ENCODE peak calls at places on chromosomes 5 and 9, in four cellular contexts. B is uterus, A is spleen, O is mesothelial cell of epicardium. C is an unnamed sample.

GRCh38 chr9:36718612-36719011 is 145.9 kb downstream of the MELK start:
- DNase-seq in B (no peak), A (no peak), O (no peak), C (no peak)

GRCh38 chr5:134769206-134769605 is 10.6 kb downstream of the DDX46 start:
- DNase-seq in B (no peak), A (no peak), O (no peak), C (peak; percentile 89)

GRCh38 chr5:172339264-172340180 is 56.0 kb upstream of the UBTD2 start:
- DNase-seq in B (no peak), O (no peak), A (no peak), C (no peak)

GRCh38 chr5:35316611-35317307 is 86.5 kb upstream of the PRLR start:
- DNase-seq in A (no peak), B (no peak), O (no peak), C (no peak)

GRCh38 chr9:109031241-109031640 is 17.9 kb upstream of the CTNNAL1 start:
- DNase-seq in A (no peak), O (no peak), B (no peak), C (peak; percentile 44)

GRCh38 chr5:138565100-138565821 is 9.9 kb downstream of the HSPA9 start:
- DNase-seq in O (no peak), A (no peak), B (no peak), C (no peak)

GRCh38 chr9:82670726-82671125 is 392.2 kb downstream of the RASEF start:
- DNase-seq in A (no peak), O (no peak), B (no peak), C (no peak)

GRCh38 chr5:30539004-30539634 is 654.4 kb upstream of the CDH6 start:
- DNase-seq in O (no peak), B (no peak), A (no peak), C (peak; percentile 92)

GRCh38 chr9:89536618-89537017 is 38.7 kb upstream of the SEMA4D start:
- DNase-seq in B (no peak), O (no peak), A (no peak), C (no peak)

GRCh38 chr5:180611140-180611850 is 20.0 kb upstream of the SCGB3A1 start:
- DNase-seq in A (no peak), O (no peak), B (no peak), C (no peak)

GRCh38 chr5:2749514-2750025 is 1.9 kb downstream of the IRX2 start:
- DNase-seq in A (no peak), B (no peak), O (no peak), C (no peak)

GRCh38 chr5:159001247-159001646 is 98.5 kb downstream of the EBF1 start:
- DNase-seq in A (no peak), B (no peak), O (no peak), C (peak; percentile 77)

GRCh38 chr9:124828679-124829669 is 24.3 kb upstream of the WDR38 start:
- DNase-seq in A (no peak), O (no peak), B (no peak), C (no peak)

GRCh38 chr9:106697799-106698591 is 165.0 kb upstream of the ZNF462 start:
- DNase-seq in A (peak; percentile 72), O (peak; percentile 46), B (peak; percentile 62), C (peak; percentile 71)

GRCh38 chr5:2169862-2170820 is 287.4 kb upstream of the IRX4 start:
- DNase-seq in B (no peak), A (peak; percentile 68), O (no peak), C (no peak)

GRCh38 chr5:163624466-163624865 is 119.0 kb downstream of the MAT2B start:
- DNase-seq in A (no peak), O (no peak), B (no peak), C (no peak)

GRCh38 chr5:36982146-36982545 is 105.6 kb downstream of the NIPBL start:
- DNase-seq in B (no peak), O (no peak), A (no peak), C (peak; percentile 18)

GRCh38 chr5:41871866-41872265 is 1.6 kb upstream of the OXCT1 start:
- DNase-seq in B (peak; percentile 22), O (no peak), A (no peak), C (peak; percentile 40)

GRCh38 chr5:148962761-148963324 is 100.0 kb downstream of the SH3TC2 start:
- DNase-seq in B (no peak), A (no peak), O (no peak), C (no peak)

GRCh38 chr9:72614057-72614456 is 92.6 kb downstream of the TMC1 start:
- DNase-seq in O (no peak), B (no peak), A (no peak), C (no peak)

GRCh38 chr9:101093620-101094019 is 65.1 kb downstream of the PLPPR1 start:
- DNase-seq in B (no peak), O (no peak), A (no peak), C (no peak)

GRCh38 chr9:98445576-98445975 is 190.1 kb upstream of the TBC1D2 start:
- DNase-seq in O (no peak), A (no peak), B (no peak), C (no peak)

GRCh38 chr9:100561256-100561655 is 16.6 kb upstream of the CAVIN4 start:
- DNase-seq in O (no peak), B (no peak), A (no peak), C (peak; percentile 72)

GRCh38 chr9:133449760-133450159 is 10.0 kb upstream of the CACFD1 start:
- DNase-seq in B (no peak), O (no peak), A (peak; percentile 74), C (no peak)

GRCh38 chr5:58184910-58185309 is 275.0 kb downstream of the PLK2 start:
- DNase-seq in B (no peak), O (no peak), A (no peak), C (no peak)

GRCh38 chr9:118059520-118060278 is 355.5 kb downstream of the TLR4 start:
- DNase-seq in A (no peak), B (no peak), O (no peak), C (peak; percentile 26)

GRCh38 chr5:54171645-54172384 is 138.6 kb downstream of the ARL15 start:
- DNase-seq in B (no peak), A (no peak), O (no peak), C (peak; percentile 62)

GRCh38 chr9:72839140-72839539 is 113.7 kb downstream of the ALDH1A1 start:
- DNase-seq in B (no peak), A (no peak), O (no peak), C (peak; percentile 20)

GRCh38 chr9:135908334-135909204 is 1.2 kb upstream of the CAMSAP1 start:
- DNase-seq in A (peak; percentile 70), O (no peak), B (no peak), C (no peak)

GRCh38 chr5:94471496-94471895 is 146.9 kb downstream of the KIAA0825 start:
- DNase-seq in A (no peak), B (no peak), O (no peak), C (peak; percentile 20)

GRCh38 chr9:134928796-134929559 is 11.3 kb upstream of the FCN1 start:
- DNase-seq in O (no peak), A (peak; percentile 88), B (no peak), C (no peak)

GRCh38 chr5:135055385-135055784 is 21.4 kb upstream of the PITX1 start:
- DNase-seq in B (no peak), O (no peak), A (no peak), C (no peak)

GRCh38 chr5:147507480-147508126 is 2.3 kb downstream of the DPYSL3 start:
- DNase-seq in O (no peak), B (peak; percentile 68), A (no peak), C (peak; percentile 35)

GRCh38 chr5:119316116-119316515 is 39.7 kb upstream of the TNFAIP8 start:
- DNase-seq in A (no peak), O (no peak), B (no peak), C (no peak)

GRCh38 chr9:105150991-105151685 is 93.3 kb upstream of the SLC44A1 start:
- DNase-seq in O (no peak), B (no peak), A (no peak), C (peak; percentile 61)

GRCh38 chr5:53917095-53917494 is 356.7 kb downstream of the NDUFS4 start:
- DNase-seq in O (no peak), B (no peak), A (no peak), C (peak; percentile 57)

GRCh38 chr9:130058154-130058553 is 4.4 kb downstream of the GPR107 start:
- DNase-seq in O (no peak), A (no peak), B (no peak), C (peak; percentile 33)
- TF ChIP-seq CTCF in O (peak; percentile 25), A (no peak), B (no peak), C (peak; percentile 44)

DNA sequence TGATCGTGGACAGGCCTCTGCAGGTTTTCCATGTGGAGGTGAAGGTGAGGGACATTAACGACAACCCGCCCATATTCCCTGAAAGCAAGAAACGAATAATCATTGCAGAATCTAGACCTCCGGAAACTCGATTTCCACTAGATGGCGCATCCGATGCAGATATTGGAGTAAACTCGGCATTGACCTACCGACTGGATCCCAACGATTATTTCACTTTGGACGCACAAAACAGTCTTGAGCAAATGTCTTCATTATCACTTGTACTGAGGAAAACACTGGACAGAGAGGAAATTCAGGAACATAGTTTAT is 621 bp downstream of the PCDHA13 start:
- DNase-seq in O (no peak), B (no peak), A (no peak), C (no peak)
- TF ChIP-seq CTCF in O (no peak), B (peak; percentile 2), A (no peak), C (no peak)

GRCh38 chr5:82364497-82364896 is 86.3 kb upstream of the RPS23 start:
- DNase-seq in O (no peak), A (no peak), B (no peak), C (peak; percentile 92)
- TF ChIP-seq CTCF in O (no peak), A (no peak), B (no peak), C (peak; percentile 73)

GRCh38 chr5:72558383-72558782 is 51.2 kb upstream of the ZNF366 start:
- DNase-seq in A (no peak), B (no peak), O (no peak), C (no peak)

GRCh38 chr5:72557576-72558336 is 50.5 kb upstream of the ZNF366 start:
- DNase-seq in B (no peak), O (no peak), A (no peak), C (no peak)

GRCh38 chr5:72561407-72561972 is 54.3 kb upstream of the ZNF366 start:
- DNase-seq in O (no peak), A (no peak), B (no peak), C (no peak)

GRCh38 chr5:72562717-72563116 is 55.5 kb upstream of the ZNF366 start:
- DNase-seq in O (no peak), B (no peak), A (no peak), C (no peak)

GRCh38 chr5:72559866-72560766 is 52.9 kb upstream of the ZNF366 start:
- DNase-seq in A (no peak), B (no peak), O (no peak), C (no peak)
- TF ChIP-seq CTCF in A (no peak), B (no peak), O (no peak), C (no peak)

C was measured in choroid plexus epithelial cell.